ENCODE peak calls at places on chromosomes 11 and 22, in nine cellular contexts. N is CD4-positive, alpha-beta memory T cell; F is iris pigment epithelial cell; H is kidney tubule cell; D is GF-D8; I is ACHN; G is astrocyte of the cerebellum; B is HS-5; O is lung. S is an unnamed sample.

GRCh38 chr22:40432167-40432566 is 61.8 kb downstream of the SGSM3 start:
- DNase-seq in D (peak), F (no peak), G (no peak), B (no peak), I (no peak), O (no peak), N (no peak), H (no peak), S (no peak)

GRCh38 chr11:1073261-1073724 is 1.4 kb upstream of the MUC2 start:
- DNase-seq in H (peak), F (peak), G (no peak), I (no peak), D (peak), N (no peak), B (no peak), O (peak), S (peak)

GRCh38 chr11:129881570-129882170 is 13.7 kb downstream of the NFRKB start:
- DNase-seq in O (no peak), G (no peak), B (no peak), I (peak), N (no peak), D (no peak), H (peak), F (peak), S (no peak)

GRCh38 chr11:90453525-90453924 is 230.7 kb upstream of the CHORDC1 start:
- DNase-seq in D (no peak), N (no peak), G (no peak), O (no peak), H (no peak), F (no peak), B (no peak), I (no peak), S (no peak)

GRCh38 chr11:10314199-10315072 is 9.6 kb downstream of the ADM start:
- DNase-seq in N (no peak), O (no peak), G (no peak), D (no peak), H (peak), I (peak), B (no peak), F (peak), S (no peak)

GRCh38 chr11:70134490-70134889 is 56.4 kb downstream of the ANO1 start:
- DNase-seq in O (no peak), N (no peak), D (no peak), G (no peak), H (no peak), F (no peak), I (no peak), B (no peak), S (no peak)

GRCh38 chr11:18312012-18312411 is 9.9 kb downstream of the HPS5 start:
- DNase-seq in N (no peak), O (no peak), I (no peak), D (no peak), H (no peak), G (peak), F (peak), B (no peak), S (no peak)

GRCh38 chr11:23765862-23766261 is 731.0 kb upstream of the LUZP2 start:
- DNase-seq in I (no peak), G (no peak), N (no peak), H (peak), O (no peak), F (peak), B (peak), D (no peak), S (no peak)

GRCh38 chr22:49847751-49848689 is 5.6 kb upstream of the ZBED4 start:
- DNase-seq in B (no peak), N (no peak), I (no peak), D (no peak), G (no peak), H (no peak), F (no peak), O (no peak), S (no peak)

GRCh38 chr11:45285931-45286632 is at the start of gene SYT13:
- DNase-seq in D (no peak), F (no peak), O (no peak), B (no peak), G (no peak), H (peak), I (peak), N (no peak), S (peak)

GRCh38 chr11:31487848-31488247 is 21.6 kb downstream of the IMMP1L start:
- DNase-seq in B (peak), G (peak), N (no peak), I (peak), F (peak), D (no peak), H (peak), O (no peak), S (peak)

GRCh38 chr11:101126551-101127347 is 2.9 kb downstream of the PGR start:
- DNase-seq in I (no peak), H (no peak), D (no peak), N (peak), F (peak), B (no peak), G (no peak), O (no peak), S (no peak)

GRCh38 chr22:40436460-40437431 is 66.4 kb downstream of the SGSM3 start:
- DNase-seq in H (peak), O (no peak), B (peak), D (peak), G (peak), N (no peak), I (peak), F (peak), S (peak)

GRCh38 chr11:35237860-35238715 is 99.1 kb downstream of the CD44 start:
- DNase-seq in O (peak), I (peak), F (peak), H (peak), N (peak), G (no peak), D (no peak), B (no peak), S (no peak)

GRCh38 chr22:44701824-44702478 is at the start of gene PRR5:
- DNase-seq in O (peak), H (peak), I (peak), N (peak), F (peak), D (peak), G (peak), B (no peak), S (peak)

GRCh38 chr11:62145261-62145871 is 21.6 kb downstream of the INCENP start:
- DNase-seq in I (no peak), O (no peak), F (no peak), D (no peak), B (no peak), H (no peak), G (no peak), N (no peak), S (no peak)

GRCh38 chr11:56885182-56885581 is 103.5 kb upstream of the OR5AK2 start:
- DNase-seq in O (peak), N (no peak), I (peak), G (no peak), H (peak), D (no peak), B (no peak), F (no peak), S (no peak)

GRCh38 chr11:119729581-119730346 is 764 bp upstream of the NECTIN1 start:
- DNase-seq in F (peak), B (no peak), N (no peak), I (peak), G (no peak), D (peak), H (peak), O (peak), S (peak)

GRCh38 chr11:103433380-103433779 is 324.2 kb downstream of the DYNC2H1 start:
- DNase-seq in H (peak), D (no peak), F (peak), B (peak), I (peak), G (peak), N (no peak), O (no peak), S (peak)

GRCh38 chr11:102599642-102600261 is 25.4 kb downstream of the MMP20 start:
- DNase-seq in O (no peak), G (peak), N (no peak), B (peak), I (peak), F (peak), H (peak), D (no peak), S (peak)

GRCh38 chr22:36211237-36211881 is 9.8 kb upstream of the APOL4 start:
- DNase-seq in O (no peak), N (no peak), D (peak), G (peak), I (no peak), H (peak), F (peak), B (no peak), S (peak)

GRCh38 chr11:109521571-109522086 is 99.6 kb downstream of the C11orf87 start:
- DNase-seq in G (no peak), N (no peak), O (no peak), D (no peak), F (no peak), H (no peak), I (no peak), B (no peak), S (no peak)

GRCh38 chr22:25368271-25368670 is 148.8 kb downstream of the CRYBB2 start:
- DNase-seq in D (no peak), O (no peak), F (peak), N (no peak), B (peak), I (no peak), G (peak), H (peak), S (peak)

GRCh38 chr22:42434283-42434682 is 2.1 kb upstream of the NFAM1 start:
- DNase-seq in I (no peak), F (no peak), O (no peak), H (peak), B (no peak), N (no peak), D (no peak), G (no peak), S (no peak)

GRCh38 chr22:37503850-37504249 is 15.4 kb downstream of the CARD10 start:
- DNase-seq in I (peak), D (no peak), O (no peak), F (no peak), B (no peak), H (no peak), N (peak), G (no peak), S (no peak)

GRCh38 chr22:39351689-39352214 is 2.0 kb downstream of the SYNGR1 start:
- DNase-seq in G (peak), D (peak), B (no peak), N (no peak), O (no peak), F (peak), I (no peak), H (no peak), S (peak)

GRCh38 chr11:19080579-19080993 is 20.1 kb upstream of the MRGPRX2 start:
- DNase-seq in O (peak), F (peak), B (no peak), I (no peak), D (no peak), G (peak), N (no peak), H (peak), S (no peak)

GRCh38 chr22:50532353-50532700 is 2.5 kb upstream of the TYMP start:
- DNase-seq in D (no peak), I (no peak), B (no peak), G (no peak), F (no peak), N (peak), H (no peak), O (peak), S (no peak)

GRCh38 chr22:34454598-34454997 is 534.3 kb upstream of the LARGE1 start:
- DNase-seq in H (no peak), I (no peak), O (no peak), F (no peak), G (no peak), B (no peak), N (no peak), D (no peak), S (no peak)

GRCh38 chr22:39254789-39255298 is 10.1 kb upstream of the PDGFB start:
- DNase-seq in H (peak), D (no peak), O (no peak), B (peak), G (no peak), I (peak), F (peak), N (peak), S (peak)

GRCh38 chr22:39661842-39662676 is 91.5 kb downstream of the CACNA1I start:
- DNase-seq in G (no peak), B (no peak), D (no peak), O (no peak), F (no peak), I (no peak), N (peak), H (no peak), S (no peak)

GRCh38 chr22:31841029-31841827 is 87.4 kb downstream of the DEPDC5 start:
- DNase-seq in H (no peak), O (no peak), N (no peak), I (no peak), G (no peak), D (no peak), B (no peak), F (no peak), S (peak)

GRCh38 chr11:7909585-7910325 is 21.3 kb downstream of the OR10A6 start:
- DNase-seq in B (no peak), I (no peak), D (no peak), O (no peak), N (no peak), F (no peak), G (no peak), H (no peak), S (no peak)

GRCh38 chr11:108135845-108136599 is 14.7 kb downstream of the ACAT1 start:
- DNase-seq in F (peak), O (no peak), G (no peak), B (no peak), D (no peak), I (no peak), H (no peak), N (peak), S (no peak)

GRCh38 chr11:112928136-112928535 is 33.1 kb upstream of the NCAM1 start:
- DNase-seq in F (peak), H (peak), O (no peak), G (no peak), N (no peak), B (no peak), D (no peak), I (peak), S (no peak)

S was measured in SJSA1.